ENCODE peak calls at places on chromosomes 2 and 18, in nine cellular contexts. T, O, Y, Z, R, F, E, H and C are unnamed samples.
A peak's percentile ranks its signal among the peaks of the same experiment; 100 is the strongest.

GRCh38 chr2:235908826-235909225 is 259.4 kb downstream of the GBX2 start:
- DNase-seq in T (no peak), O (no peak), Y (no peak), Z (no peak), R (no peak), F (no peak), E (no peak), H (no peak), C (no peak)

GRCh38 chr2:171893196-171893823 is 734 bp downstream of the SLC25A12 start:
- DNase-seq in T (no peak), O (no peak), Y (no peak), Z (no peak), R (no peak), F (no peak), E (no peak), H (no peak), C (no peak)

GRCh38 chr2:11515441-11516071 is 18.3 kb upstream of the GREB1 start:
- DNase-seq in T (no peak), O (no peak), Y (no peak), Z (no peak), R (no peak), F (no peak), E (no peak), H (no peak), C (no peak)

GRCh38 chr18:74511823-74512222 is 15.7 kb downstream of the CNDP2 start:
- DNase-seq in T (no peak), O (no peak), Y (no peak), Z (no peak), R (no peak), F (no peak), E (no peak), H (no peak), C (no peak)

GRCh38 chr18:827093-827677 is 15.1 kb upstream of the YES1 start:
- DNase-seq in T (no peak), O (no peak), Y (no peak), Z (no peak), R (no peak), F (no peak), E (no peak), H (no peak), C (no peak)

GRCh38 chr2:169999041-169999440 is 171.8 kb downstream of the UBR3 start:
- DNase-seq in T (no peak), O (no peak), Y (no peak), Z (no peak), R (no peak), F (peak; percentile 42), E (no peak), H (no peak), C (no peak)

GRCh38 chr2:58051445-58051844 is 4.8 kb downstream of the VRK2 start:
- DNase-seq in T (no peak), O (no peak), Y (no peak), Z (no peak), R (no peak), F (no peak), E (no peak), H (no peak), C (no peak)

GRCh38 chr2:2234398-2234797 is 96.7 kb downstream of the MYT1L start:
- DNase-seq in T (no peak), O (no peak), Y (no peak), Z (no peak), R (no peak), F (no peak), E (no peak), H (no peak), C (peak; percentile 2)

GRCh38 chr2:208064220-208064951 is 39.1 kb upstream of the PLEKHM3 start:
- DNase-seq in T (peak; percentile 84), O (peak; percentile 92), Y (peak; percentile 50), Z (no peak), R (peak; percentile 94), F (peak; percentile 92), E (no peak), H (peak; percentile 89), C (no peak)

GRCh38 chr2:45890094-45890646 is 238.7 kb downstream of the PRKCE start:
- DNase-seq in T (no peak), O (no peak), Y (no peak), Z (no peak), R (no peak), F (no peak), E (no peak), H (no peak), C (no peak)
- H3K4me3 ChIP-seq in T (no peak overlapping the region), O (no peak overlapping the region), Y (no peak overlapping the region), Z (no peak overlapping the region), R (no peak overlapping the region), F (no peak overlapping the region), E (no peak overlapping the region), H (no peak overlapping the region), C (no peak overlapping the region)

GRCh38 chr2:157465554-157465953 is 21.7 kb upstream of the CYTIP start:
- DNase-seq in T (no peak), O (no peak), Y (no peak), Z (no peak), R (no peak), F (no peak), E (no peak), H (no peak), C (no peak)

GRCh38 chr2:157466764-157467163 is 22.9 kb upstream of the CYTIP start:
- DNase-seq in T (no peak), O (no peak), Y (no peak), Z (no peak), R (no peak), F (no peak), E (no peak), H (no peak), C (no peak)

GRCh38 chr2:157471078-157471477 is 27.2 kb upstream of the CYTIP start:
- DNase-seq in T (no peak), O (no peak), Y (no peak), Z (no peak), R (no peak), F (no peak), E (no peak), H (no peak), C (no peak)

GRCh38 chr2:157470321-157470720 is 26.4 kb upstream of the CYTIP start:
- DNase-seq in T (no peak), O (no peak), Y (no peak), Z (no peak), R (no peak), F (no peak), E (no peak), H (no peak), C (no peak)

DNA sequence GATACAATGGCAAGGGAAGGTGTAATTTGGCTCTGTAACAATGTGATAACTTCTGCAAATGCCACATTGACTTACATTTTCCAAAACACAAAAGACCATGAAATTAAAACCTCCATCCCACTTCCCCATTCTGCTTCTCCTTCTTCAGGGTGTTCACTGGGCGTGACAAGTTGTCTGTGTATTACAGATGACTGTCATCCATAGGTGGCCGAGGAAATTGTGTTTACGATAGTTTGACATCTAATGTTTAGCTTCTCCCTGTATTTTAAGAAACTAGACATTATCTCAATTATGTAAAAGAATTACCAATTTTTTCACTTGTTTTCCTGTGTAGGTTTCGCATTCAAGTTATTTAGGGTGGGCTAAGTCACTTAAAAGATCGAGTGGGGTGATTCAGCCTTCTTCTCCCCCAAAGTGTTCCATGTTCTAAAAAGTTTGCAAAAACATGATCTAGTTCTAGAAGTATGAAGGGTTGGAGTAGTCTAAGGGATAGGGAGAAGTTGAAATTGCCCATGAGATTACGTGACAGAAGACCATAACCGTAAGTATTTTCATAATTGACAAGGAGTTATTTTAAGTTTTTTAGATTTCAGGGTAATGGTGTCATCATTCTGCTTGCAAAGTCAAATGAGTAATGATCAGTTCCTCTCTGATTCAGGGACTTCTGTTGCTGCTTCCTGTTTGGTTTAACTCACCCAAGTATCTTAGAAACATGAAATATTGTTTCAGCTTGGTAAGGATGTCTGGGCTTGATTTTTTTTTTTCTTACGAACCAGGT is 25.2 kb upstream of the CYTIP start:
- DNase-seq in T (peak; percentile 12), O (peak; percentile 53), Y (peak; percentile 78), Z (no peak), R (peak; percentile 71), F (peak; percentile 23), E (no peak), H (peak; percentile 91), C (peak; percentile 49)
- H3K4me3 ChIP-seq in T (no peak overlapping the region), O (no peak overlapping the region), Y (peak overlapping the region; percentile 18), Z (no peak overlapping the region), R (no peak overlapping the region), F (no peak overlapping the region), E (no peak overlapping the region), H (no peak overlapping the region), C (no peak overlapping the region)

GRCh38 chr2:17748745-17749144 is 4.9 kb downstream of the SMC6 start:
- DNase-seq in T (no peak), O (no peak), Y (no peak), Z (no peak), R (no peak), F (peak; percentile 9), E (no peak), H (no peak), C (no peak)
- H3K4me3 ChIP-seq in T (no peak overlapping the region), O (no peak overlapping the region), Y (no peak overlapping the region), Z (no peak overlapping the region), R (no peak overlapping the region), F (no peak overlapping the region), E (no peak overlapping the region), H (no peak overlapping the region), C (no peak overlapping the region)

GRCh38 chr2:63057249-63058148 is 6.9 kb downstream of the OTX1 start:
- DNase-seq in T (no peak), O (no peak), Y (no peak), Z (no peak), R (no peak), F (no peak), E (no peak), H (no peak), C (no peak)

GRCh38 chr2:63058149-63058741 is 7.6 kb downstream of the OTX1 start:
- DNase-seq in T (peak; percentile 59), O (no peak), Y (no peak), Z (no peak), R (peak; percentile 12), F (no peak), E (no peak), H (peak; percentile 48), C (no peak)

GRCh38 chr2:63059434-63060078 is 8.9 kb downstream of the OTX1 start:
- DNase-seq in T (no peak), O (no peak), Y (peak; percentile 56), Z (no peak), R (no peak), F (no peak), E (no peak), H (no peak), C (no peak)

GRCh38 chr2:63060079-63060482 is 9.5 kb downstream of the OTX1 start:
- DNase-seq in T (peak; percentile 49), O (no peak), Y (peak; percentile 79), Z (no peak), R (no peak), F (no peak), E (no peak), H (no peak), C (no peak)

DNA sequence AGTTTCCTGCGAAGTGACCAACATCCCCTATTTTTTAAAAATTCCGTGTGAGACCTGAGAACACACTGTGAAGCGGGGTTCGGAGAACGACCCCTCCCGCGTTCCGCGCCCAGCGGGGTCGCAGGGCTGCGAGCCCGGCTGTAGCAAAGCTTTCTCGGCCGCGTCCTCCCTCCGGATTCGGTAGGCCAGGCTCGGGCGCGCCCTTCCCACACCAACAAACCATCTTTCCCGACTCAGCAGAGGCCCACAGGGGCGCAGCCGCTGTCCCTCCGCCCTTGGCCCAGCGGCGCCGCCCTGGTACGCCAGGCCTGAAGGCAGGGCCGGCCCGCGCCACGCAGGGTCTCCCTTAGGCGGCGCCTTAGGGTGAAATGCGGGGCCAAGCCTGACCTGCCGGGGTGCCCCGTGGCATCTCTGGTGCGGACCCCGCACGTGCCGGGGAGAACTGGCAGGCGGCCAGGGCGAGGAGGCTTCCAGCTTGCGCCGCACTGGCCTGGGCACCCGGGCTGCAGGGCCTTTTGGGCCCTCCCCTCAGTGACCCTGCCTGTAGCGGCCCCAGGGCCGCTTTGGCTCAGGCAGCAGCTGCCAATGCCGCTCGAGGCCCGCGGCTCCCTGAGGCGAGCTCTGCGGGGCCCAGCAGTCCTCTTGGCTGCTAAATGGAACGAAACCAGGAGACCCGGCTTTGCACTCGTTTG is 8.3 kb downstream of the OTX1 start:
- DNase-seq in T (no peak), O (no peak), Y (no peak), Z (no peak), R (no peak), F (no peak), E (peak; percentile 76), H (no peak), C (no peak)
- H3K4me3 ChIP-seq in T (no peak overlapping the region), O (no peak overlapping the region), Y (no peak overlapping the region), Z (peak overlapping the region; percentile 28), R (no peak overlapping the region), F (no peak overlapping the region), E (no peak overlapping the region), H (no peak overlapping the region), C (no peak overlapping the region)